ENCODE peak calls at places on chromosomes 1 and 21, in seven cellular contexts. X is activated CD4-positive, alpha-beta T cell treated with anti-CD3 and anti-CD28 coated beads, Interleukin-2, amount 50 U/mL, for 4 hours; K is activated naive CD8-positive, alpha-beta T cell treated with anti-CD3 and anti-CD28 coated beads for 36 hours; S is amygdala; H is AG09319; W is nephron progenitor cell; G is pancreas. F is an unnamed sample.

GRCh38 chr1:33985166-33985565 is 121.3 kb downstream of the HMGB4 start:
- DNase-seq in X (no peak), K (no peak), S (no peak), H (peak), W (no peak), G (no peak), F (no peak)

GRCh38 chr1:164786980-164787833 is 228.2 kb downstream of the PBX1 start:
- DNase-seq in X (peak), K (peak), S (peak), H (peak), W (peak), G (peak), F (peak)

GRCh38 chr1:115440733-115441132 is 102.7 kb upstream of the NGF start:
- DNase-seq in X (no peak), K (no peak), S (no peak), H (no peak), W (no peak), G (no peak), F (no peak)

GRCh38 chr1:197614916-197615692 is 160.2 kb downstream of the DENND1B start:
- DNase-seq in X (peak), K (peak), S (no peak), H (no peak), W (peak), G (peak), F (no peak)

GRCh38 chr1:3691421-3692204 is 39.3 kb downstream of the TP73 start:
- DNase-seq in X (no peak), K (no peak), S (no peak), H (no peak), W (no peak), G (no peak), F (no peak)

GRCh38 chr1:22347854-22348760 is 103.5 kb upstream of the ZBTB40 start:
- DNase-seq in X (no peak), K (no peak), S (no peak), H (no peak), W (no peak), G (peak), F (no peak)

GRCh38 chr1:17569200-17570139 is 30.0 kb downstream of the ARHGEF10L start:
- DNase-seq in X (no peak), K (no peak), S (no peak), H (peak), W (no peak), G (peak), F (no peak)

GRCh38 chr1:116177861-116178260 is 66.7 kb downstream of the MAB21L3 start:
- DNase-seq in X (no peak), K (no peak), S (no peak), H (no peak), W (no peak), G (no peak), F (no peak)

GRCh38 chr1:51768971-51769601 is 109.4 kb downstream of the NRDC start:
- DNase-seq in X (no peak), K (no peak), S (no peak), H (peak), W (peak), G (peak), F (peak)

GRCh38 chr1:3903141-3904005 is 3.3 kb upstream of the C1orf174 start:
- DNase-seq in X (no peak), K (peak), S (no peak), H (no peak), W (no peak), G (peak), F (no peak)

GRCh38 chr1:202241376-202242079 is 47.9 kb downstream of the LGR6 start:
- DNase-seq in X (no peak), K (no peak), S (no peak), H (no peak), W (no peak), G (no peak), F (no peak)

GRCh38 chr1:15046487-15047165 is 106.9 kb upstream of the TMEM51 start:
- DNase-seq in X (peak), K (peak), S (peak), H (peak), W (peak), G (peak), F (peak)

GRCh38 chr1:101238681-101239094 is 1.9 kb downstream of the S1PR1 start:
- DNase-seq in X (peak), K (peak), S (no peak), H (peak), W (peak), G (peak), F (peak)

GRCh38 chr1:17564458-17565393 is 25.2 kb downstream of the ARHGEF10L start:
- DNase-seq in X (no peak), K (no peak), S (no peak), H (no peak), W (no peak), G (peak), F (no peak)

GRCh38 chr1:2556277-2557145 is at the start of gene TNFRSF14:
- DNase-seq in X (peak), K (peak), S (no peak), H (no peak), W (no peak), G (no peak), F (peak)

GRCh38 chr1:85894651-85895050 is 186.4 kb upstream of the ZNHIT6 start:
- DNase-seq in X (no peak), K (no peak), S (no peak), H (peak), W (peak), G (peak), F (peak)

GRCh38 chr1:28287315-28287714 is 28.0 kb downstream of the SESN2 start:
- DNase-seq in X (no peak), K (no peak), S (no peak), H (no peak), W (no peak), G (no peak), F (no peak)

GRCh38 chr1:180586671-180587155 is 27.9 kb downstream of the OVAAL start:
- DNase-seq in X (no peak), K (no peak), S (no peak), H (no peak), W (no peak), G (peak), F (no peak)

GRCh38 chr1:113488576-113489177 is 98.4 kb downstream of the MAGI3 start:
- DNase-seq in X (no peak), K (no peak), S (no peak), H (no peak), W (no peak), G (no peak), F (no peak)

GRCh38 chr1:43199093-43199726 is 27.1 kb downstream of the CFAP57 start:
- DNase-seq in X (no peak), K (no peak), S (no peak), H (no peak), W (no peak), G (no peak), F (peak)

GRCh38 chr1:95196017-95196416 is 38.0 kb upstream of the RWDD3 start:
- DNase-seq in X (no peak), K (no peak), S (no peak), H (no peak), W (no peak), G (no peak), F (no peak)

GRCh38 chr1:85663382-85663781 is 44.9 kb downstream of the ZNHIT6 start:
- DNase-seq in X (no peak), K (no peak), S (no peak), H (no peak), W (no peak), G (no peak), F (no peak)

GRCh38 chr1:209749660-209750059 is 6.2 kb upstream of the TRAF3IP3 start:
- DNase-seq in X (no peak), K (no peak), S (no peak), H (no peak), W (no peak), G (no peak), F (no peak)

GRCh38 chr1:63524166-63524565 is 841 bp downstream of the EFCAB7 start:
- DNase-seq in X (no peak), K (no peak), S (no peak), H (no peak), W (no peak), G (no peak), F (no peak)

GRCh38 chr1:66069976-66070375 is 277.3 kb downstream of the PDE4B start:
- DNase-seq in X (no peak), K (no peak), S (no peak), H (no peak), W (no peak), G (no peak), F (no peak)

GRCh38 chr1:109906160-109906838 is 4.3 kb upstream of the CSF1 start:
- DNase-seq in X (peak), K (peak), S (no peak), H (no peak), W (no peak), G (no peak), F (peak)

GRCh38 chr21:34545079-34545884 is 33.3 kb upstream of the KCNE1 start:
- DNase-seq in X (no peak), K (no peak), S (no peak), H (peak), W (no peak), G (peak), F (peak)

GRCh38 chr1:99737016-99737415 is 29.4 kb downstream of the FRRS1 start:
- DNase-seq in X (no peak), K (no peak), S (no peak), H (peak), W (peak), G (no peak), F (no peak)

GRCh38 chr1:46806196-46807020 is 7.6 kb downstream of the CYP4B1 start:
- DNase-seq in X (no peak), K (no peak), S (no peak), H (no peak), W (no peak), G (peak), F (no peak)

GRCh38 chr1:160030657-160031367 is 978 bp downstream of the PIGM start:
- DNase-seq in X (no peak), K (no peak), S (no peak), H (no peak), W (no peak), G (no peak), F (no peak)

GRCh38 chr1:12244585-12244984 is 14.8 kb downstream of the VPS13D start:
- DNase-seq in X (no peak), K (no peak), S (no peak), H (no peak), W (no peak), G (no peak), F (no peak)

GRCh38 chr1:12014141-12014981 is 4.9 kb upstream of the MIIP start:
- DNase-seq in X (no peak), K (no peak), S (no peak), H (no peak), W (no peak), G (no peak), F (no peak)

GRCh38 chr1:86259390-86259789 is 102.8 kb upstream of the COL24A1 start:
- DNase-seq in X (no peak), K (no peak), S (no peak), H (no peak), W (no peak), G (no peak), F (no peak)

GRCh38 chr1:189782280-189782679 is 695.4 kb downstream of the BRINP3 start:
- DNase-seq in X (no peak), K (no peak), S (no peak), H (no peak), W (peak), G (no peak), F (no peak)

GRCh38 chr21:39125752-39126485 is 57.3 kb downstream of the PSMG1 start:
- DNase-seq in X (no peak), K (no peak), S (no peak), H (no peak), W (peak), G (peak), F (peak)

GRCh38 chr1:56626546-56626945 is 18.6 kb upstream of the PRKAA2 start:
- DNase-seq in X (no peak), K (no peak), S (no peak), H (no peak), W (no peak), G (no peak), F (no peak)

GRCh38 chr1:214570442-214570841 is 19.0 kb upstream of the PTPN14 start:
- DNase-seq in X (no peak), K (no peak), S (no peak), H (no peak), W (no peak), G (no peak), F (no peak)

GRCh38 chr1:107254306-107254705 is 113.5 kb downstream of the NTNG1 start:
- DNase-seq in X (no peak), K (no peak), S (no peak), H (no peak), W (peak), G (no peak), F (no peak)